ENCODE peak calls at places on chromosome 21, in seven cellular contexts. E is AG04449, C is tibial nerve, F is spleen, V is heart right ventricle, O is Caco-2, S is AG09319. L is an unnamed sample.
A peak's percentile ranks its signal among the peaks of the same experiment; 100 is the strongest.

GRCh38 chr21:42997053-42997452 is 22.7 kb downstream of the PKNOX1 start:
- DNase-seq in S (peak; percentile 72), O (no peak), V (peak; percentile 32), C (no peak), F (no peak), E (peak; percentile 85), L (no peak)

GRCh38 chr21:28419110-28419509 is 573.6 kb downstream of the LTN1 start:
- DNase-seq in V (no peak), F (no peak), O (no peak), C (no peak), E (peak; percentile 74), S (no peak), L (no peak)

GRCh38 chr21:24223625-24224024 is 1383.7 kb downstream of the MRPL39 start:
- DNase-seq in C (no peak), F (no peak), V (no peak), S (no peak), O (no peak), E (no peak), L (no peak)

GRCh38 chr21:36184561-36184960 is 27.9 kb downstream of the DOP1B start:
- DNase-seq in O (no peak), E (no peak), F (peak; percentile 41), V (no peak), S (no peak), C (no peak), L (no peak)

GRCh38 chr21:16071082-16071481 is 341.3 kb downstream of the USP25 start:
- DNase-seq in S (no peak), E (no peak), C (no peak), O (no peak), F (no peak), V (no peak), L (no peak)

GRCh38 chr21:31222142-31222541 is 121.9 kb downstream of the TIAM1 start:
- DNase-seq in S (no peak), O (no peak), F (no peak), C (no peak), E (no peak), V (no peak), L (no peak)

GRCh38 chr21:14591882-14592281 is 45.8 kb upstream of the SAMSN1 start:
- DNase-seq in C (peak; percentile 58), S (peak; percentile 5), O (no peak), V (peak; percentile 11), E (no peak), F (no peak), L (no peak)

GRCh38 chr21:42262826-42263225 is 43.9 kb downstream of the ABCG1 start:
- DNase-seq in V (peak; percentile 81), S (no peak), O (no peak), F (no peak), C (peak; percentile 24), E (no peak), L (no peak)

GRCh38 chr21:44509539-44509938 is 30.5 kb downstream of the KRTAP10-1 start:
- DNase-seq in F (no peak), E (no peak), S (no peak), C (no peak), V (peak; percentile 74), O (no peak), L (no peak)

GRCh38 chr21:41168391-41169257 is 664 bp downstream of the BACE2 start:
- DNase-seq in F (peak; percentile 80), S (no peak), V (peak; percentile 45), E (no peak), O (no peak), C (peak; percentile 60), L (peak; percentile 29)

GRCh38 chr21:32322676-32323075 is 24.0 kb downstream of the MRAP start:
- DNase-seq in S (no peak), V (no peak), F (no peak), C (no peak), E (no peak), O (no peak), L (no peak)

DNA sequence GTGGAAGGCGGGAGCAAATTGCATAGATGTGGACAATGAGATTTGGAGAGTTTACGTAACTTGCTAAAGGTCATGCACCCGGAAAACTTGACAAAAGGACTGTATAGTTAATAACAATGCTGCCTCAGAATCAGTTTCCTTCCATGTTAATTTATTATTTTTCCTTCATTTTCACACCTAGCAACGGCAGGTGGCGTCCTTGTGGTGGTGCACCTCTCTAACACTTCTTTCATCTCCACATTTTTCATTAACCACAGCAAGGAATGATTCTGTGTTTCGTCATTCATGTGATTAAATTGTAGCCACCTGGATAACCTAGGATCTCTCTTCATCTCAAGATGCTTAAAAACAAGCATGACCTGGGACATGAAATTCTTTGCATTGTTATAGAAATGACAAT is 2133.0 kb downstream of the NCAM2 start:
- DNase-seq in C (no peak), F (no peak), S (no peak), E (no peak), O (no peak), V (no peak), L (no peak)
- TF ChIP-seq CTCF in C (no peak), F (no peak), S (no peak), E (no peak), O (no peak), V (no peak), L (peak; percentile 47)

GRCh38 chr21:45926281-45926680 is 55.3 kb upstream of the COL6A1 start:
- DNase-seq in S (no peak), V (no peak), O (no peak), C (no peak), F (no peak), E (no peak), L (no peak)
- TF ChIP-seq CTCF in S (peak; percentile 7), V (no peak), O (no peak), C (no peak), F (no peak), E (no peak), L (peak; percentile 35)

GRCh38 chr21:25625036-25625435 is 14.0 kb upstream of the JAM2 start:
- DNase-seq in F (no peak), S (no peak), V (no peak), C (no peak), E (no peak), O (no peak), L (no peak)

GRCh38 chr21:25626752-25627151 is 12.3 kb upstream of the JAM2 start:
- DNase-seq in O (no peak), E (no peak), F (no peak), S (no peak), V (peak; percentile 38), C (peak; percentile 15), L (no peak)

DNA sequence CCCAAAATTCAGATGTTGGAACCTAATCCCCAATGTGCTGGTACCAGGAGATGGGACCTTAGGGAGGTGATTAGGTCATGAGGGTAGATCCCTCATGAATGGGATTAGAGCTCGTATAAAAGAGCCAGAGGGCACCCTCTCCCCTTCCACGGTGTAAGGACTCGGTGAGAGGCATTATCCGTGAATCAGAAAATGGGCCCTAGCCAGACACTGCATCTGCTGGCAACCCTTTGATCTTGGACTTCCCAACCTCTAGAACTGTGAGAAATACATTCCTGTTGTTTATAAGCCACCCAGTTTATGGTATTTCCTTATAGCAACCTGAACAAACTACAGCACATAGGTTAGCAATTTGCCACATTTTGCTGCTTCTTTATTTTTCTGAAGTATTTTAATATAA is 14.5 kb upstream of the JAM2 start:
- DNase-seq in V (no peak), F (no peak), O (no peak), C (no peak), E (no peak), S (no peak), L (no peak)
- TF ChIP-seq CTCF in V (no peak), F (no peak), O (no peak), C (no peak), E (no peak), S (no peak), L (no peak)

DNA sequence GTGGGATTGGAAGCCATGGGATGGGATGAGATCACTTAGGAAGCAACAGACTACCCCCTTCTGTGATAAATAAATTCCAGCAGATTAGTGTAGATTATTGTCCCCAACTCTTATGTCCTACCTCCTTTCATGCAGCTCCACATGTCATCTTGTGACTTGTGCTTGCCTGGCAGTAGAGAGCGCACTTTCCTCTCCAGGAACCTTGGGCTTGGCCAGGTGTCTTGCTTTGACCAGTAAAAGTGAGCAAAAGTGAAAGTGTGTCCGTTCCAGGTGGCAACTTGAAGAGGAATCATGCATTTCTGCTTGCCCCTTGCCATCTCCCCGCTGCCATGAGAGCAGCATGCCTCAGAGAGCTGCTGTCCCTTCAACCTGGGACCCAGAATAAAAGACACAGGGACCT is 122.9 kb upstream of the ERG start:
- DNase-seq in E (no peak), O (no peak), V (no peak), S (no peak), C (no peak), F (no peak), L (no peak)
- TF ChIP-seq CTCF in E (no peak), O (no peak), V (no peak), S (no peak), C (no peak), F (no peak), L (no peak)

GRCh38 chr21:39451332-39452206 is at the start of gene SH3BGR:
- DNase-seq in C (no peak), F (no peak), E (no peak), O (no peak), S (no peak), V (peak; percentile 80), L (no peak)

GRCh38 chr21:39441502-39442475 is 3.8 kb downstream of the LCA5L start:
- DNase-seq in C (no peak), E (peak; percentile 14), F (no peak), V (no peak), O (peak; percentile 42), S (no peak), L (no peak)

GRCh38 chr21:39444406-39445145 is 1.0 kb downstream of the LCA5L start:
- DNase-seq in S (no peak), F (no peak), C (no peak), E (no peak), O (no peak), V (no peak), L (no peak)

GRCh38 chr21:39447264-39447663 is 1.7 kb upstream of the LCA5L start:
- DNase-seq in E (no peak), S (no peak), V (no peak), C (no peak), F (no peak), O (no peak), L (no peak)

DNA sequence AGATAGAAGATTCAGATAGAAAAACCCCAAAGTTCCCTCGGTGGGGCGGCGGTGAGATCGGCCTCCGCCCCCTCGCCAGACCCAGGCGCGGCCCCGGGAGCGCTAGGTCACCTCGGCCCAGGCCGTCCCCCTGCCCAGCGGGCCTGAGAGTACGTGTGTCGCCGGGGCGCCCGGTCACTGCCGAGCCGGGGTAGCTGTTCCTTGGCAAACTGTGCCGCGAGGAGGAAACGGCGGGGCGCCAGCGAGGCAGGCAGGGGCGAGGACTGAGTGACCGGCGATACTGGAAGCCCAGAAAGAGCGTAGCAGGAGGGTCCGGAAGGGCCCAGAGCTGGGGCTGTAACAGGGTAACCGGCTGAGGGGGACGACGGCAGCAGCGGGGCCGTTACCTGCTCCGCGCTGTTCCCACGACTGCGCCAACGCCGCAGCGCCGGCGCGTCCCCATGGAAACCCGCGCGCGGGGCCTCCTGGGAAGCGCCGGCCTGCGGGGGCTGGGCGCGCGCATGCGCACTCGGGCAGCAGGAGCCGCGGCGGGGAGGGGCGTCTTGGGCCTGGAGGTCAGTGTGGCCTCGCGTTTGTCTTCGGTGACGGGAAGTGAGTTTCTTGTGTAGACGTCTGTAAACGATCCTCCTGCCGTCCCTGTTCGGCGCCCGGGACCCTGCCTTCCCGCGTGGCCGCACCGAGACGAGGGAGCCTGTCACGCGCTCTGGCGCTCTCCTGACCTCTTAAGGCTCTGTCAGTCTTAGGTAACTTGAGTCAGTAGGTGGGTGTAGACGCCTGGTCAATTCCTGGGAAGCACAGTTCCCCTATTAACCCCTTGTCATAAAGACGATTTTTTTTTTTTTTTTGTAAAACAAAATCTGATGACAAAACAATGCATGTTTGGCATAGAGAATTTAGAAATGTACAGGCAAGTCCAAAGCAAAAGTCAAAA is at the start of gene LCA5L:
- DNase-seq in C (peak; percentile 76), V (peak; percentile 90), S (peak; percentile 71), F (peak; percentile 97), O (peak; percentile 93), E (peak; percentile 10), L (peak; percentile 95)
- TF ChIP-seq CTCF in C (peak; percentile 42), V (no peak), S (peak; percentile 24), F (peak; percentile 29), O (no peak), E (peak; percentile 2), L (peak; percentile 23)

L was measured in progenitor cell of endocrine pancreas.